ENCODE peak calls at places on chromosome 7, in eight cellular contexts. Y is T1000; Z is activated T-helper 9 cell treated with anti-CD3 and anti-CD28 coated beads, Interleukin-2, amount 50 U/mL, for 16 hours; H is epithelial cell of esophagus; M is stimulated activated CD4-positive, alpha-beta T cell treated with anti-CD3 and anti-CD28 coated beads, Interleukin-4, amount 100 ng/mL, for 24 hours; R is activated CD8-positive, alpha-beta T cell treated with anti-CD3 and anti-CD28 coated beads for 36 hours; U is non-pigmented ciliary epithelial cell; V is psoas muscle. S is an unnamed sample.

GRCh38 chr7:157276731-157277562 is 59.9 kb upstream of the DNAJB6 start:
- DNase-seq in Y (no peak), Z (no peak), H (peak), M (no peak), R (peak), U (no peak), V (no peak), S (peak)

GRCh38 chr7:123051916-123052315 is 56.4 kb upstream of the TAS2R16 start:
- DNase-seq in Y (no peak), Z (no peak), H (no peak), M (no peak), R (no peak), U (no peak), V (no peak), S (no peak)

GRCh38 chr7:87447251-87447650 is 28.2 kb downstream of the ABCB4 start:
- DNase-seq in Y (no peak), Z (no peak), H (no peak), M (no peak), R (no peak), U (no peak), V (no peak), S (peak)

GRCh38 chr7:141220263-141220662 is 146.4 kb downstream of the TMEM178B start:
- DNase-seq in Y (no peak), Z (no peak), H (no peak), M (no peak), R (peak), U (no peak), V (no peak), S (peak)

GRCh38 chr7:41869091-41869490 is 166.2 kb upstream of the INHBA start:
- DNase-seq in Y (no peak), Z (no peak), H (peak), M (no peak), R (no peak), U (no peak), V (no peak), S (peak)

GRCh38 chr7:125670926-125671572 is 741.4 kb upstream of the POT1 start:
- DNase-seq in Y (no peak), Z (no peak), H (peak), M (no peak), R (no peak), U (no peak), V (no peak), S (peak)

GRCh38 chr7:18086165-18087030 is 58.8 kb upstream of the PRPS1L1 start:
- DNase-seq in Y (peak), Z (no peak), H (peak), M (no peak), R (peak), U (no peak), V (peak), S (peak)

GRCh38 chr7:34015656-34016055 is 110.3 kb downstream of the BMPER start:
- DNase-seq in Y (no peak), Z (no peak), H (no peak), M (no peak), R (no peak), U (no peak), V (no peak), S (no peak)

GRCh38 chr7:44580945-44581344 is 1.1 kb downstream of the TMED4 start:
- DNase-seq in Y (no peak), Z (no peak), H (no peak), M (no peak), R (no peak), U (no peak), V (no peak), S (no peak)

GRCh38 chr7:151503902-151504714 is 15.6 kb downstream of the RHEB start:
- DNase-seq in Y (no peak), Z (no peak), H (peak), M (no peak), R (no peak), U (peak), V (peak), S (peak)

S was measured in M059J.